ENCODE peak calls at places on chromosomes 1 and 21, in four cellular contexts. One of them, this sample, is unnamed.

GRCh38 chr1:82007804-82008203 is 207.1 kb downstream of the ADGRL2 start:
- DNase-seq in endothelial cell of umbilical vein: no peak
- DNase-seq in endothelial cell: no peak
- DNase-seq in B cell: no peak
- DNase-seq in this sample: no peak

GRCh38 chr1:61741682-61742619 is at the start of gene PATJ:
- DNase-seq in endothelial cell of umbilical vein: peak; percentile 28
- DNase-seq in endothelial cell: peak; percentile 52
- DNase-seq in B cell: peak; percentile 71
- DNase-seq in this sample: peak; percentile 93

GRCh38 chr1:119947468-119947867 is 51.2 kb upstream of the ADAM30 start:
- DNase-seq in endothelial cell of umbilical vein: no peak
- DNase-seq in endothelial cell: no peak
- DNase-seq in B cell: no peak
- DNase-seq in this sample: no peak

GRCh38 chr21:16195476-16195875 is 465.7 kb downstream of the USP25 start:
- DNase-seq in endothelial cell of umbilical vein: peak; percentile 57
- DNase-seq in endothelial cell: no peak
- DNase-seq in B cell: no peak
- DNase-seq in this sample: no peak

GRCh38 chr1:226888021-226888420 is 17.6 kb downstream of the PSEN2 start:
- DNase-seq in endothelial cell of umbilical vein: no peak
- DNase-seq in endothelial cell: no peak
- DNase-seq in B cell: no peak
- DNase-seq in this sample: no peak

GRCh38 chr1:87684786-87685185 is 356.1 kb downstream of the LMO4 start:
- DNase-seq in endothelial cell of umbilical vein: peak; percentile 58
- DNase-seq in endothelial cell: no peak
- DNase-seq in B cell: no peak
- DNase-seq in this sample: no peak

GRCh38 chr21:35491920-35492678 is 443.0 kb upstream of the RUNX1 start:
- DNase-seq in endothelial cell of umbilical vein: no peak
- DNase-seq in endothelial cell: no peak
- DNase-seq in B cell: no peak
- DNase-seq in this sample: peak; percentile 49

GRCh38 chr1:244082969-244083368 is 31.9 kb downstream of the ZBTB18 start:
- DNase-seq in endothelial cell of umbilical vein: no peak
- DNase-seq in endothelial cell: no peak
- DNase-seq in B cell: no peak
- DNase-seq in this sample: no peak

GRCh38 chr1:4652631-4653327 is 1.6 kb upstream of the AJAP1 start:
- DNase-seq in endothelial cell of umbilical vein: peak; percentile 15
- DNase-seq in endothelial cell: peak; percentile 82
- DNase-seq in B cell: peak; percentile 66
- DNase-seq in this sample: peak; percentile 86

GRCh38 chr1:240611619-240612490 is at the start of gene GREM2:
- DNase-seq in endothelial cell of umbilical vein: peak; percentile 5
- DNase-seq in endothelial cell: peak; percentile 53
- DNase-seq in B cell: peak; percentile 14
- DNase-seq in this sample: peak; percentile 84

GRCh38 chr1:108009603-108010195 is 44.7 kb upstream of the VAV3 start:
- DNase-seq in endothelial cell of umbilical vein: no peak
- DNase-seq in endothelial cell: no peak
- DNase-seq in B cell: no peak
- DNase-seq in this sample: no peak

GRCh38 chr1:7069888-7070287 is 284.6 kb downstream of the CAMTA1 start:
- DNase-seq in endothelial cell of umbilical vein: peak; percentile 1
- DNase-seq in endothelial cell: peak; percentile 31
- DNase-seq in B cell: no peak
- DNase-seq in this sample: no peak

GRCh38 chr1:186330758-186331157 is 44.3 kb downstream of the TPR start:
- DNase-seq in endothelial cell of umbilical vein: no peak
- DNase-seq in endothelial cell: no peak
- DNase-seq in B cell: no peak
- DNase-seq in this sample: no peak

GRCh38 chr1:93447481-93448291 is at the start of gene FNBP1L:
- DNase-seq in endothelial cell of umbilical vein: peak; percentile 78
- DNase-seq in endothelial cell: peak; percentile 88
- DNase-seq in B cell: peak; percentile 76
- DNase-seq in this sample: peak; percentile 94

GRCh38 chr1:93448983-93449805 is 1.3 kb downstream of the FNBP1L start:
- DNase-seq in endothelial cell of umbilical vein: peak; percentile 41
- DNase-seq in endothelial cell: peak; percentile 28
- DNase-seq in B cell: peak; percentile 22
- DNase-seq in this sample: peak; percentile 83

GRCh38 chr1:93450331-93450730 is 2.4 kb downstream of the FNBP1L start:
- DNase-seq in endothelial cell of umbilical vein: no peak
- DNase-seq in endothelial cell: no peak
- DNase-seq in B cell: peak; percentile 17
- DNase-seq in this sample: no peak

GRCh38 chr1:93446837-93447451 is 974 bp upstream of the FNBP1L start:
- DNase-seq in endothelial cell of umbilical vein: peak; percentile 6
- DNase-seq in endothelial cell: no peak
- DNase-seq in B cell: peak; percentile 26
- DNase-seq in this sample: no peak

GRCh38 chr1:93448292-93448982 is 519 bp downstream of the FNBP1L start:
- DNase-seq in endothelial cell of umbilical vein: peak; percentile 36
- DNase-seq in endothelial cell: peak; percentile 56
- DNase-seq in B cell: peak; percentile 43
- DNase-seq in this sample: peak; percentile 88
- TF ChIP-seq CTCF in endothelial cell of umbilical vein: no peak
- TF ChIP-seq CTCF in endothelial cell: no peak
- TF ChIP-seq CTCF in B cell: peak; percentile 30
- TF ChIP-seq CTCF in this sample: no peak

GRCh38 chr1:2441746-2442145 is 29.4 kb upstream of the PEX10 start:
- DNase-seq in endothelial cell of umbilical vein: no peak
- DNase-seq in endothelial cell: no peak
- DNase-seq in B cell: no peak
- DNase-seq in this sample: no peak

GRCh38 chr1:2444138-2444591 is 31.8 kb upstream of the PEX10 start:
- DNase-seq in endothelial cell of umbilical vein: no peak
- DNase-seq in endothelial cell: no peak
- DNase-seq in B cell: no peak
- DNase-seq in this sample: no peak

GRCh38 chr1:2445162-2445822 is 30.8 kb upstream of the PLCH2 start:
- DNase-seq in endothelial cell of umbilical vein: no peak
- DNase-seq in endothelial cell: no peak
- DNase-seq in B cell: no peak
- DNase-seq in this sample: no peak

GRCh38 chr1:2442676-2443075 is 30.3 kb upstream of the PEX10 start:
- DNase-seq in endothelial cell of umbilical vein: no peak
- DNase-seq in endothelial cell: no peak
- DNase-seq in B cell: no peak
- DNase-seq in this sample: no peak

DNA sequence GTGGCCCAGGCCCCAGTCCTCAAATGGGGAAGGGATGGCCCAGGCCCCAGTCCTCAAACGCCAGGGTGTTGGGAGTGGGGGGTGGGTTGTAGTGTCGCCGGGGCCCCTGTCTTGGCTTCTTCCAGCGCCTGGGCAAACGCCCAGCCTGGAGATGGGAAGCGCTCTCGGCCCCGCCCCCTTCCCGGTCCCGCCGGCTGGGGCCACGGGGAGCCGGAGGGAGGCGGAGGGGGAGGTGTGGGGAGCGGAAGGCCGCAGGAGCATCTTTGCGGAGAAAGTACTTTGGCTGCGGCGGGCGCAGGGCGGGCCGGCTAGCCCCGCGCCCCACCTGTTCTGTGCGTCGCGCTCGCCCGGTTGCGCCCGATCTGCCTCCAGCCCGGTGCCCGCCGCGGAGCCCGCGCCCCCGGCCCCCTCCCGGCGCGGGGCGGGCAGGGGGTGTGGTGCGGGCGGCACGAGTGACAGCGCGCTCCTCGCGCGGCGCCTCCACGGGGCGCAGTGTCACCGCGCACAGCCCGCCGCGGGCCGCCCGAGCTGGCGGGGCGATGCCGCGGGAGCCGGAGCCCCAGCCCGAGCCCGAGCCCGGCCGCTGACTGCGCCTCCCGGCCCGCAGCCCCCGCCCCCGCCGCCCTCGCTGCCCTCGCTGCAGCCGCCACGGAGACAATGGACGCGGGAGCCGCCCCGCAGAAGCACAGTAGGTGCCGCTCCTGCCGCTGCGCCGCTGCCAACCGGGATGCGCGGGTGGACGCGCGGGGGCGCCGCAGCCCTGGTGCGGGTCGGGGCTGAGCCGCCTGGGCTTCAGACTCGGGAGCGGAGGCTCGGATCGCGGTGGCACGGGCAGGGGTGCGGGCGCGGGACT is 31.1 kb upstream of the PEX10 start:
- DNase-seq in endothelial cell of umbilical vein: no peak
- DNase-seq in endothelial cell: peak; percentile 52
- DNase-seq in B cell: peak; percentile 42
- DNase-seq in this sample: no peak
- TF ChIP-seq CTCF in endothelial cell of umbilical vein: peak; percentile 10
- TF ChIP-seq CTCF in endothelial cell: no peak
- TF ChIP-seq CTCF in B cell: no peak
- TF ChIP-seq CTCF in this sample: no peak

DNA sequence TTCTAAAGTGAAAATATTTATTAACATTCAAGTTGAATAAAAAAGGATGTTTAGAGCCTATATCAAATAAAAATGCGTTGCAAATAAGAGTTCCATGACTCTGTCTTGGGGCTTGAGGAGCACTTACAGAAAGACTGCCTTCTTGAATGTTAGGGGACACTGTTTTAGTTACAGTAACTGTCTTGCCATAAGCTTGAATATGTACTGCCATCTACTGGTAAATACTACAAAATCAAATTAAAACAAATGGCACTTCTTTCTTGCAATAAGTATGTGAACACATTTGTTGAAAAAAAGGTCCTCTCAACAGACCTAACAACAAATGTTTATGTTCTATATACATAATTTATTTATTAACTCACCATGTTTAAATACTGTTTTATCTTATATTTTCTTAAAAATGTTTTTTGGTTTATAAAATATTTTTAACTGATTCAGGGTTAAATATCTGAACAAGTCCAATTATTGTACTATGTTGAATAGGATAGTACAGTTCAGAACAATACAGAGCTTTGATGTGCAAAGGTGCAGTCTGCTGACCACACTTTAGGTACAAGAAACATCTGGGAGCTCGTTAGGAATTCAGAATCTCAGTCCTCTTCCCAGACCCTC is 199.5 kb downstream of the LRRIQ3 start:
- DNase-seq in endothelial cell of umbilical vein: peak; percentile 38
- DNase-seq in endothelial cell: no peak
- DNase-seq in B cell: peak; percentile 1
- DNase-seq in this sample: no peak
- TF ChIP-seq CTCF in endothelial cell of umbilical vein: peak; percentile 11
- TF ChIP-seq CTCF in endothelial cell: peak; percentile 65
- TF ChIP-seq CTCF in B cell: no peak
- TF ChIP-seq CTCF in this sample: peak; percentile 31

GRCh38 chr1:185317886-185318310 is 855 bp upstream of the IVNS1ABP start:
- DNase-seq in endothelial cell of umbilical vein: no peak
- DNase-seq in endothelial cell: no peak
- DNase-seq in B cell: peak; percentile 79
- DNase-seq in this sample: peak; percentile 76
- TF ChIP-seq CTCF in endothelial cell of umbilical vein: no peak
- TF ChIP-seq CTCF in endothelial cell: no peak
- TF ChIP-seq CTCF in B cell: no peak
- TF ChIP-seq CTCF in this sample: no peak

This sample was measured in kidney.